ENCODE peak calls at places on chromosomes 2 and 18, in five cellular contexts. J, K, G, C and E are unnamed samples.

GRCh38 chr18:55269632-55270031 is 310.4 kb upstream of the CCDC68 start:
- DNase-seq in C (no peak), G (no peak), J (no peak), K (no peak), E (no peak)

GRCh38 chr2:145530653-145531052 is 1010.7 kb upstream of the ZEB2 start:
- DNase-seq in K (no peak), C (no peak), G (no peak), J (no peak), E (no peak)

GRCh38 chr18:75679347-75679746 is 251.8 kb upstream of the SMIM21 start:
- DNase-seq in G (no peak), J (no peak), C (no peak), K (no peak), E (no peak)

GRCh38 chr2:39503277-39503676 is 66.2 kb upstream of the MAP4K3 start:
- DNase-seq in C (no peak), J (no peak), G (no peak), K (no peak), E (no peak)

GRCh38 chr2:128370468-128371247 is 52.0 kb upstream of the HS6ST1 start:
- DNase-seq in G (no peak), J (no peak), C (no peak), K (no peak), E (no peak)

GRCh38 chr2:40471868-40472267 is 20.0 kb upstream of the SLC8A1 start:
- DNase-seq in J (no peak), C (no peak), K (no peak), G (no peak), E (no peak)

GRCh38 chr2:9222246-9222898 is 15.8 kb downstream of the ASAP2 start:
- DNase-seq in K (no peak), J (peak), G (no peak), C (no peak), E (no peak)

GRCh38 chr2:64277101-64277849 is 133.1 kb upstream of the PELI1 start:
- DNase-seq in C (peak), G (no peak), J (no peak), K (no peak), E (no peak)

GRCh38 chr2:212124597-212124996 is 414.0 kb downstream of the ERBB4 start:
- DNase-seq in J (no peak), C (no peak), K (no peak), G (no peak), E (no peak)

GRCh38 chr2:50863856-50864255 is 168.1 kb downstream of the NRXN1 start:
- DNase-seq in J (no peak), K (peak), C (no peak), G (no peak), E (no peak)

GRCh38 chr2:23926289-23926749 is 604 bp downstream of the ATAD2B start:
- DNase-seq in G (no peak), K (no peak), J (no peak), C (no peak), E (no peak)

GRCh38 chr18:69947361-69948106 is at the start of gene CD226:
- DNase-seq in K (no peak), J (no peak), G (no peak), C (no peak), E (no peak)